ENCODE peak calls at places on chromosomes 12 and 14, in six cellular contexts. One of them, this sample, is unnamed.

GRCh38 chr14:51953996-51954395 is 35.4 kb upstream of the RTRAF start:
- DNase-seq in NB4: no peak
- DNase-seq in NCI-H226: no peak
- DNase-seq in Daoy: no peak
- DNase-seq in hippocampal formation: no peak
- DNase-seq in activated T-cell treated with anti-CD3 and anti-CD28 coated beads, Interleukin-2, amount 50 U/mL, for 72 hours: no peak
- DNase-seq in this sample: no peak

GRCh38 chr12:53042607-53043454 is 7.0 kb upstream of the TNS2 start:
- DNase-seq in NB4: peak
- DNase-seq in NCI-H226: no peak
- DNase-seq in activated T-cell treated with anti-CD3 and anti-CD28 coated beads, Interleukin-2, amount 50 U/mL, for 72 hours: no peak
- DNase-seq in hippocampal formation: no peak
- DNase-seq in Daoy: no peak
- DNase-seq in this sample: no peak

GRCh38 chr12:121490401-121491257 is 90.2 kb downstream of the KDM2B start:
- DNase-seq in Daoy: no peak
- DNase-seq in activated T-cell treated with anti-CD3 and anti-CD28 coated beads, Interleukin-2, amount 50 U/mL, for 72 hours: no peak
- DNase-seq in hippocampal formation: no peak
- DNase-seq in NCI-H226: no peak
- DNase-seq in NB4: no peak
- DNase-seq in this sample: no peak

GRCh38 chr12:13241833-13242232 is 45.3 kb downstream of the EMP1 start:
- DNase-seq in NB4: no peak
- DNase-seq in NCI-H226: no peak
- DNase-seq in hippocampal formation: no peak
- DNase-seq in Daoy: no peak
- DNase-seq in activated T-cell treated with anti-CD3 and anti-CD28 coated beads, Interleukin-2, amount 50 U/mL, for 72 hours: no peak
- DNase-seq in this sample: no peak

GRCh38 chr12:57782608-57783465 is at the start of gene TSFM:
- DNase-seq in NB4: peak
- DNase-seq in NCI-H226: peak
- DNase-seq in hippocampal formation: peak
- DNase-seq in activated T-cell treated with anti-CD3 and anti-CD28 coated beads, Interleukin-2, amount 50 U/mL, for 72 hours: peak
- DNase-seq in Daoy: peak
- DNase-seq in this sample: peak

GRCh38 chr12:108297424-108297823 is 41.7 kb downstream of the CMKLR1 start:
- DNase-seq in hippocampal formation: no peak
- DNase-seq in Daoy: no peak
- DNase-seq in NCI-H226: no peak
- DNase-seq in NB4: no peak
- DNase-seq in activated T-cell treated with anti-CD3 and anti-CD28 coated beads, Interleukin-2, amount 50 U/mL, for 72 hours: no peak
- DNase-seq in this sample: no peak

GRCh38 chr12:95701275-95701674 is 89.3 kb downstream of the NTN4 start:
- DNase-seq in NB4: no peak
- DNase-seq in activated T-cell treated with anti-CD3 and anti-CD28 coated beads, Interleukin-2, amount 50 U/mL, for 72 hours: no peak
- DNase-seq in Daoy: peak
- DNase-seq in hippocampal formation: no peak
- DNase-seq in NCI-H226: peak
- DNase-seq in this sample: no peak

GRCh38 chr12:13661005-13661887 is 320.2 kb downstream of the GRIN2B start:
- DNase-seq in NB4: peak
- DNase-seq in activated T-cell treated with anti-CD3 and anti-CD28 coated beads, Interleukin-2, amount 50 U/mL, for 72 hours: peak
- DNase-seq in Daoy: peak
- DNase-seq in hippocampal formation: peak
- DNase-seq in NCI-H226: peak
- DNase-seq in this sample: peak

GRCh38 chr14:76253111-76253510 is 101.4 kb downstream of the GPATCH2L start:
- DNase-seq in hippocampal formation: no peak
- DNase-seq in Daoy: no peak
- DNase-seq in NCI-H226: no peak
- DNase-seq in NB4: no peak
- DNase-seq in activated T-cell treated with anti-CD3 and anti-CD28 coated beads, Interleukin-2, amount 50 U/mL, for 72 hours: no peak
- DNase-seq in this sample: no peak

GRCh38 chr12:8018666-8019581 is 13.6 kb upstream of the FOXJ2 start:
- DNase-seq in activated T-cell treated with anti-CD3 and anti-CD28 coated beads, Interleukin-2, amount 50 U/mL, for 72 hours: peak
- DNase-seq in hippocampal formation: no peak
- DNase-seq in NB4: peak
- DNase-seq in Daoy: peak
- DNase-seq in NCI-H226: no peak
- DNase-seq in this sample: no peak

GRCh38 chr12:48110691-48111315 is 4.9 kb upstream of the SENP1 start:
- DNase-seq in NCI-H226: no peak
- DNase-seq in Daoy: peak
- DNase-seq in activated T-cell treated with anti-CD3 and anti-CD28 coated beads, Interleukin-2, amount 50 U/mL, for 72 hours: no peak
- DNase-seq in NB4: no peak
- DNase-seq in hippocampal formation: no peak
- DNase-seq in this sample: no peak

GRCh38 chr14:50785506-50786063 is 45.4 kb downstream of the NIN start:
- DNase-seq in NB4: no peak
- DNase-seq in hippocampal formation: no peak
- DNase-seq in activated T-cell treated with anti-CD3 and anti-CD28 coated beads, Interleukin-2, amount 50 U/mL, for 72 hours: no peak
- DNase-seq in NCI-H226: no peak
- DNase-seq in Daoy: no peak
- DNase-seq in this sample: no peak

GRCh38 chr12:122079532-122080081 is 1.1 kb downstream of the MLXIP start:
- DNase-seq in Daoy: peak
- DNase-seq in NCI-H226: no peak
- DNase-seq in NB4: peak
- DNase-seq in hippocampal formation: no peak
- DNase-seq in activated T-cell treated with anti-CD3 and anti-CD28 coated beads, Interleukin-2, amount 50 U/mL, for 72 hours: no peak
- DNase-seq in this sample: no peak

GRCh38 chr12:12336049-12336411 is 14.0 kb downstream of the MANSC1 start:
- DNase-seq in Daoy: peak
- DNase-seq in hippocampal formation: no peak
- DNase-seq in NCI-H226: peak
- DNase-seq in activated T-cell treated with anti-CD3 and anti-CD28 coated beads, Interleukin-2, amount 50 U/mL, for 72 hours: no peak
- DNase-seq in NB4: no peak
- DNase-seq in this sample: no peak

GRCh38 chr14:71680733-71681387 is 251.4 kb upstream of the RGS6 start:
- DNase-seq in Daoy: no peak
- DNase-seq in activated T-cell treated with anti-CD3 and anti-CD28 coated beads, Interleukin-2, amount 50 U/mL, for 72 hours: no peak
- DNase-seq in hippocampal formation: no peak
- DNase-seq in NCI-H226: no peak
- DNase-seq in NB4: no peak
- DNase-seq in this sample: no peak

GRCh38 chr12:120677765-120678473 is 9.0 kb upstream of the MLEC start:
- DNase-seq in Daoy: peak
- DNase-seq in NB4: peak
- DNase-seq in activated T-cell treated with anti-CD3 and anti-CD28 coated beads, Interleukin-2, amount 50 U/mL, for 72 hours: peak
- DNase-seq in NCI-H226: no peak
- DNase-seq in hippocampal formation: no peak
- DNase-seq in this sample: no peak

GRCh38 chr12:26011099-26011498 is 52.6 kb downstream of the RASSF8 start:
- DNase-seq in NB4: no peak
- DNase-seq in NCI-H226: peak
- DNase-seq in activated T-cell treated with anti-CD3 and anti-CD28 coated beads, Interleukin-2, amount 50 U/mL, for 72 hours: no peak
- DNase-seq in hippocampal formation: no peak
- DNase-seq in Daoy: no peak
- DNase-seq in this sample: no peak

GRCh38 chr12:56042430-56043203 is 899 bp downstream of the RPS26 start:
- DNase-seq in NCI-H226: no peak
- DNase-seq in activated T-cell treated with anti-CD3 and anti-CD28 coated beads, Interleukin-2, amount 50 U/mL, for 72 hours: no peak
- DNase-seq in NB4: no peak
- DNase-seq in hippocampal formation: no peak
- DNase-seq in Daoy: no peak
- DNase-seq in this sample: no peak

GRCh38 chr14:85233756-85234545 is 296.0 kb upstream of the FLRT2 start:
- DNase-seq in hippocampal formation: no peak
- DNase-seq in activated T-cell treated with anti-CD3 and anti-CD28 coated beads, Interleukin-2, amount 50 U/mL, for 72 hours: no peak
- DNase-seq in NB4: no peak
- DNase-seq in Daoy: peak
- DNase-seq in NCI-H226: peak
- DNase-seq in this sample: no peak

GRCh38 chr14:61219673-61220072 is 61.5 kb downstream of the TMEM30B start:
- DNase-seq in hippocampal formation: no peak
- DNase-seq in NCI-H226: no peak
- DNase-seq in NB4: no peak
- DNase-seq in activated T-cell treated with anti-CD3 and anti-CD28 coated beads, Interleukin-2, amount 50 U/mL, for 72 hours: no peak
- DNase-seq in Daoy: no peak
- DNase-seq in this sample: no peak

GRCh38 chr12:48824112-48824511 is 5.8 kb downstream of the CACNB3 start:
- DNase-seq in hippocampal formation: no peak
- DNase-seq in Daoy: no peak
- DNase-seq in activated T-cell treated with anti-CD3 and anti-CD28 coated beads, Interleukin-2, amount 50 U/mL, for 72 hours: no peak
- DNase-seq in NB4: no peak
- DNase-seq in NCI-H226: no peak
- DNase-seq in this sample: peak

GRCh38 chr12:82708056-82708455 is 21.4 kb downstream of the TMTC2 start:
- DNase-seq in NCI-H226: no peak
- DNase-seq in activated T-cell treated with anti-CD3 and anti-CD28 coated beads, Interleukin-2, amount 50 U/mL, for 72 hours: no peak
- DNase-seq in Daoy: no peak
- DNase-seq in hippocampal formation: no peak
- DNase-seq in NB4: peak
- DNase-seq in this sample: no peak

GRCh38 chr12:104182144-104182543 is 33.4 kb upstream of the TXNRD1 start:
- DNase-seq in hippocampal formation: no peak
- DNase-seq in activated T-cell treated with anti-CD3 and anti-CD28 coated beads, Interleukin-2, amount 50 U/mL, for 72 hours: no peak
- DNase-seq in NCI-H226: peak
- DNase-seq in Daoy: peak
- DNase-seq in NB4: no peak
- DNase-seq in this sample: no peak

GRCh38 chr12:110619534-110619953 is 5.6 kb downstream of the TCTN1 start:
- DNase-seq in activated T-cell treated with anti-CD3 and anti-CD28 coated beads, Interleukin-2, amount 50 U/mL, for 72 hours: peak
- DNase-seq in NCI-H226: no peak
- DNase-seq in NB4: peak
- DNase-seq in Daoy: no peak
- DNase-seq in hippocampal formation: no peak
- DNase-seq in this sample: no peak

GRCh38 chr12:6226002-6226700 is 26.0 kb downstream of the CD9 start:
- DNase-seq in NB4: peak
- DNase-seq in NCI-H226: no peak
- DNase-seq in Daoy: no peak
- DNase-seq in hippocampal formation: peak
- DNase-seq in activated T-cell treated with anti-CD3 and anti-CD28 coated beads, Interleukin-2, amount 50 U/mL, for 72 hours: no peak
- DNase-seq in this sample: no peak

GRCh38 chr14:90111895-90112534 is 50.2 kb downstream of the KCNK13 start:
- DNase-seq in NCI-H226: peak
- DNase-seq in Daoy: peak
- DNase-seq in hippocampal formation: no peak
- DNase-seq in activated T-cell treated with anti-CD3 and anti-CD28 coated beads, Interleukin-2, amount 50 U/mL, for 72 hours: no peak
- DNase-seq in NB4: no peak
- DNase-seq in this sample: no peak

GRCh38 chr14:95507701-95508103 is 8.7 kb downstream of the SYNE3 start:
- DNase-seq in Daoy: peak
- DNase-seq in activated T-cell treated with anti-CD3 and anti-CD28 coated beads, Interleukin-2, amount 50 U/mL, for 72 hours: peak
- DNase-seq in NCI-H226: peak
- DNase-seq in NB4: peak
- DNase-seq in hippocampal formation: no peak
- DNase-seq in this sample: no peak

GRCh38 chr12:123171967-123172366 is 21.1 kb upstream of the PITPNM2 start:
- DNase-seq in Daoy: no peak
- DNase-seq in NCI-H226: no peak
- DNase-seq in activated T-cell treated with anti-CD3 and anti-CD28 coated beads, Interleukin-2, amount 50 U/mL, for 72 hours: no peak
- DNase-seq in hippocampal formation: no peak
- DNase-seq in NB4: no peak
- DNase-seq in this sample: no peak

GRCh38 chr12:108592033-108592909 is 5.6 kb downstream of the TMEM119 start:
- DNase-seq in NB4: no peak
- DNase-seq in Daoy: no peak
- DNase-seq in NCI-H226: no peak
- DNase-seq in activated T-cell treated with anti-CD3 and anti-CD28 coated beads, Interleukin-2, amount 50 U/mL, for 72 hours: no peak
- DNase-seq in hippocampal formation: no peak
- DNase-seq in this sample: no peak

GRCh38 chr12:70983692-70984091 is 63.2 kb upstream of the PTPRR start:
- DNase-seq in hippocampal formation: no peak
- DNase-seq in activated T-cell treated with anti-CD3 and anti-CD28 coated beads, Interleukin-2, amount 50 U/mL, for 72 hours: no peak
- DNase-seq in Daoy: no peak
- DNase-seq in NB4: no peak
- DNase-seq in NCI-H226: no peak
- DNase-seq in this sample: no peak

GRCh38 chr12:75820848-75821578 is 210.6 kb downstream of the PHLDA1 start:
- DNase-seq in Daoy: peak
- DNase-seq in hippocampal formation: no peak
- DNase-seq in NB4: no peak
- DNase-seq in NCI-H226: no peak
- DNase-seq in activated T-cell treated with anti-CD3 and anti-CD28 coated beads, Interleukin-2, amount 50 U/mL, for 72 hours: no peak
- DNase-seq in this sample: no peak

GRCh38 chr12:131060011-131060703 is 106.5 kb downstream of the ADGRD1 start:
- DNase-seq in NB4: no peak
- DNase-seq in Daoy: no peak
- DNase-seq in NCI-H226: no peak
- DNase-seq in activated T-cell treated with anti-CD3 and anti-CD28 coated beads, Interleukin-2, amount 50 U/mL, for 72 hours: no peak
- DNase-seq in hippocampal formation: no peak
- DNase-seq in this sample: no peak

GRCh38 chr12:84910549-84911241 is 1.9 kb downstream of the SLC6A15 start:
- DNase-seq in NCI-H226: no peak
- DNase-seq in hippocampal formation: peak
- DNase-seq in NB4: no peak
- DNase-seq in Daoy: peak
- DNase-seq in activated T-cell treated with anti-CD3 and anti-CD28 coated beads, Interleukin-2, amount 50 U/mL, for 72 hours: peak
- DNase-seq in this sample: no peak

This sample was measured in CD4-positive, alpha-beta memory T cell.